ENCODE peak calls at places on chromosomes 4 and X, in four cellular contexts. One of them, this sample, is unnamed.

GRCh38 chr4:124306352-124306751 is 406.2 kb downstream of the ANKRD50 start:
- DNase-seq in right cardiac atrium: no peak
- DNase-seq in left lung: no peak
- DNase-seq in endothelial cell of umbilical vein: no peak
- DNase-seq in this sample: no peak

GRCh38 chr4:74624351-74625151 is 169.8 kb downstream of the BTC start:
- DNase-seq in right cardiac atrium: no peak
- DNase-seq in left lung: no peak
- DNase-seq in endothelial cell of umbilical vein: peak; percentile 89
- DNase-seq in this sample: no peak

GRCh38 chr4:85132117-85132516 is 165.6 kb upstream of the WDFY3 start:
- DNase-seq in left lung: no peak
- DNase-seq in right cardiac atrium: no peak
- DNase-seq in endothelial cell of umbilical vein: no peak
- DNase-seq in this sample: no peak

GRCh38 chrX:115259238-115259875 is 25.5 kb upstream of the LRCH2 start:
- DNase-seq in right cardiac atrium: no peak
- DNase-seq in left lung: no peak
- DNase-seq in endothelial cell of umbilical vein: no peak
- DNase-seq in this sample: no peak

GRCh38 chrX:107684956-107685385 is 56.7 kb downstream of the PRPS1 start:
- DNase-seq in right cardiac atrium: peak; percentile 78
- DNase-seq in left lung: peak; percentile 91
- DNase-seq in endothelial cell of umbilical vein: peak; percentile 83
- DNase-seq in this sample: peak; percentile 92

GRCh38 chr4:168610911-168611530 is 114.2 kb downstream of the PALLD start:
- DNase-seq in right cardiac atrium: no peak
- DNase-seq in left lung: no peak
- DNase-seq in endothelial cell of umbilical vein: no peak
- DNase-seq in this sample: no peak

GRCh38 chr4:119210760-119211159 is 1.8 kb upstream of the USP53 start:
- DNase-seq in right cardiac atrium: no peak
- DNase-seq in left lung: no peak
- DNase-seq in endothelial cell of umbilical vein: no peak
- DNase-seq in this sample: no peak

GRCh38 chrX:71107762-71108360 is 1.3 kb upstream of the CXorf65 start:
- DNase-seq in right cardiac atrium: no peak
- DNase-seq in left lung: no peak
- DNase-seq in endothelial cell of umbilical vein: no peak
- DNase-seq in this sample: no peak

GRCh38 chr4:22202351-22203343 is 254.1 kb upstream of the KCNIP4 start:
- DNase-seq in endothelial cell of umbilical vein: no peak
- DNase-seq in left lung: no peak
- DNase-seq in right cardiac atrium: no peak
- DNase-seq in this sample: no peak

GRCh38 chrX:109959356-109959871 is 43.5 kb upstream of the TMEM164 start:
- DNase-seq in endothelial cell of umbilical vein: no peak
- DNase-seq in right cardiac atrium: no peak
- DNase-seq in left lung: no peak
- DNase-seq in this sample: no peak

GRCh38 chrX:49242545-49243066 is 7.3 kb downstream of the CCDC22 start:
- DNase-seq in endothelial cell of umbilical vein: no peak
- DNase-seq in right cardiac atrium: no peak
- DNase-seq in left lung: no peak
- DNase-seq in this sample: no peak

GRCh38 chr4:147753047-147753446 is 21.2 kb downstream of the ARHGAP10 start:
- DNase-seq in endothelial cell of umbilical vein: no peak
- DNase-seq in right cardiac atrium: no peak
- DNase-seq in left lung: no peak
- DNase-seq in this sample: no peak

GRCh38 chr4:115485402-115485801 is 372.0 kb upstream of the NDST4 start:
- DNase-seq in right cardiac atrium: no peak
- DNase-seq in endothelial cell of umbilical vein: no peak
- DNase-seq in left lung: no peak
- DNase-seq in this sample: no peak

GRCh38 chrX:71910526-71911022 is at the start of gene NHSL2:
- DNase-seq in right cardiac atrium: peak; percentile 76
- DNase-seq in left lung: no peak
- DNase-seq in endothelial cell of umbilical vein: no peak
- DNase-seq in this sample: no peak

GRCh38 chr4:169658970-169659735 is 38.8 kb downstream of the CLCN3 start:
- DNase-seq in endothelial cell of umbilical vein: no peak
- DNase-seq in right cardiac atrium: no peak
- DNase-seq in left lung: no peak
- DNase-seq in this sample: no peak
- H3K4me3 ChIP-seq in endothelial cell of umbilical vein: peak overlapping the region; percentile 24
- H3K4me3 ChIP-seq in right cardiac atrium: peak overlapping the region; percentile 86
- H3K4me3 ChIP-seq in left lung: no peak overlapping the region
- H3K4me3 ChIP-seq in this sample: no peak overlapping the region

GRCh38 chr4:80125252-80126177 is 52.5 kb upstream of the ANTXR2 start:
- DNase-seq in left lung: no peak
- DNase-seq in endothelial cell of umbilical vein: peak; percentile 65
- DNase-seq in right cardiac atrium: peak; percentile 1
- DNase-seq in this sample: no peak

GRCh38 chr4:80127870-80128419 is 54.9 kb upstream of the ANTXR2 start:
- DNase-seq in left lung: no peak
- DNase-seq in right cardiac atrium: no peak
- DNase-seq in endothelial cell of umbilical vein: no peak
- DNase-seq in this sample: no peak

GRCh38 chr4:80128941-80129340 is 55.9 kb upstream of the ANTXR2 start:
- DNase-seq in right cardiac atrium: no peak
- DNase-seq in endothelial cell of umbilical vein: peak; percentile 22
- DNase-seq in left lung: no peak
- DNase-seq in this sample: no peak

GRCh38 chr4:80124246-80125211 is 51.5 kb upstream of the ANTXR2 start:
- DNase-seq in left lung: no peak
- DNase-seq in right cardiac atrium: no peak
- DNase-seq in endothelial cell of umbilical vein: no peak
- DNase-seq in this sample: no peak

DNA sequence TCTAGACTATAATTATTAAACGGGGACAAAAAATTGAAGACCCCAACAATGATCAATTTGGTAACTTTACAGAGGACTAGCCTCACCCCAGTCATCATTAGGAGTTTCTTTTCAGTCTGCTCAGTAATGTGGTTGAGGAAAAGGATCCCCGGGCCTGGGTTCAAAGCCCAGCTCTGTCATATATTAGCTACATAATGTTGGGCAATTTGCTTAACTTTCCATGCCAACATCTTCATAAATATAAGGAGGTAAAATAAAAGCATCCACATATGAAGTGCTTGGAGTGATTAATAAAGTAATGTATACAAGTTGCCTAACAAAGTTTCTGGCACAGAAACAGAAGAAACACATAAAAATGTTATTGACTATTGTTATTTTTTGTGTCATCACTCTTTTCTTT is 53.4 kb upstream of the ANTXR2 start:
- DNase-seq in left lung: no peak
- DNase-seq in endothelial cell of umbilical vein: peak; percentile 40
- DNase-seq in right cardiac atrium: no peak
- DNase-seq in this sample: no peak
- H3K4me3 ChIP-seq in left lung: no peak overlapping the region
- H3K4me3 ChIP-seq in endothelial cell of umbilical vein: no peak overlapping the region
- H3K4me3 ChIP-seq in right cardiac atrium: no peak overlapping the region
- H3K4me3 ChIP-seq in this sample: no peak overlapping the region

DNA sequence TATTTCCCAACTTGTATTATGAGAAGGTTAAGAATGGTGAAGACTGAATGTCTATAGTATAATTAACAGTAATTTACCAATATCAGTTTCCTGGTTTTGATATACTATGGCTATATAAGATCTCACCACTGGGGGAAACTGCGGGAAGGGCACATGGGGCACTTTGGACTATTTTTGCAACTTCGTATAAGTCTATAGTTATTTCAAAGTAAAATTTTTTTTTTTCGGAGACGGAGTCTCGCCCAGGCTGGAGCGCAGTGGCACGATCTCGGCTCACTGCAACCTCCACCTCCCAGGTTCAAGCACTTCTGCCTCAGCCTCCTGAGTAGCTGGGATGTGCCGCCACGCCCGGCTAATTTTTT is 46.1 kb downstream of the CXorf58 start:
- DNase-seq in endothelial cell of umbilical vein: no peak
- DNase-seq in left lung: no peak
- DNase-seq in right cardiac atrium: no peak
- DNase-seq in this sample: no peak
- H3K4me3 ChIP-seq in endothelial cell of umbilical vein: no peak overlapping the region
- H3K4me3 ChIP-seq in left lung: no peak overlapping the region
- H3K4me3 ChIP-seq in right cardiac atrium: no peak overlapping the region
- H3K4me3 ChIP-seq in this sample: no peak overlapping the region

DNA sequence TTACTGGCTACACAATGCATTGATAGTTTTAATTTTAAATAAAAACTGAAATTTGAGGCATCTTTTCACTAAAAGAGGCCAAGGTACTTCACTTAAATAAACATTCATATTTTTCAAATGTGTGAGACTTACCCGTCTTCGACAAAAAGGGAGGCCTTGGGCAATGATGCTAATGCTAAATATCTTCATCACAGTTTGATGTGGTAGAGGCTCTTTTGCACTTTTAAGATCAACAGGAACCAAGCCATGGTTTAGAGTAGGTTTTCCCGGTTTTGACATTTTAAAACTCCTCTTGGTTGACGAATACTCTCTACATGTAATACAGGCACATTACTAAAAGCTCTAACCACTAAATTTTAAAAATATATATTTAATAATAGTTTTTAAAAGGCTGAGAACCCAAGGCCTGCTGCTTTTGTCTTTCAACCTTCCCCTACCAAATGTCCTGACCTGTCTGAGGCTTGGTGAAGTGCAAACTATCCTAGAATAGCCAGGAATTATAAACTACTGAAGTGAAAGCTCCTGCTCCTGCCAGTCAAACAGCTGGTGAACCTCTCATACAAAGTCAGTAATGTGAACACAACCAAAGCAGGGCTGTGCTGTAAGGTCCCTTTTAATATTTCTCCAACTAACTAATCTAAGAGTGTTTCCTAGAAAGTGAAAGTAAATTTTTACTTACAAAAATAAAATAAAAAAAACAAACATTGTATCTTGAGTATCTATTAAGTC is 153.7 kb downstream of the FBXW7 start:
- DNase-seq in endothelial cell of umbilical vein: peak; percentile 14
- DNase-seq in left lung: no peak
- DNase-seq in right cardiac atrium: no peak
- DNase-seq in this sample: no peak
- H3K4me3 ChIP-seq in endothelial cell of umbilical vein: no peak overlapping the region
- H3K4me3 ChIP-seq in left lung: peak overlapping the region; percentile 1
- H3K4me3 ChIP-seq in right cardiac atrium: peak overlapping the region; percentile 78
- H3K4me3 ChIP-seq in this sample: peak overlapping the region; percentile 26

This sample was measured in upper lobe of right lung.